ENCODE peak calls at places on chromosomes 6 and 20, in nine cellular contexts. E, L, R, H, U, J, W, N and V are unnamed samples.

GRCh38 chr20:52847739-52848359 is 124.3 kb upstream of the TSHZ2 start:
- DNase-seq in J (no peak), E (peak; percentile 10), R (no peak), W (no peak), L (no peak), H (no peak), N (no peak), U (no peak), V (no peak)

GRCh38 chr6:129730477-129731165 is 20.6 kb upstream of the ARHGAP18 start:
- DNase-seq in E (peak; percentile 57), R (peak; percentile 61), N (no peak), J (no peak), U (no peak), L (peak; percentile 53), H (peak; percentile 41), W (no peak), V (no peak)

GRCh38 chr6:156347251-156348049 is 429.7 kb upstream of the ARID1B start:
- DNase-seq in U (peak; percentile 33), R (peak; percentile 9), E (no peak), L (peak; percentile 3), N (no peak), H (no peak), W (no peak), J (no peak), V (no peak)

GRCh38 chr6:8837343-8837742 is 402.0 kb upstream of the SLC35B3 start:
- DNase-seq in E (no peak), N (no peak), W (no peak), R (no peak), J (no peak), U (no peak), L (no peak), H (no peak), V (no peak)

GRCh38 chr6:87199787-87200186 is 44.4 kb downstream of the ZNF292 start:
- DNase-seq in N (no peak), W (no peak), E (no peak), J (no peak), R (no peak), L (no peak), U (no peak), H (no peak), V (no peak)

GRCh38 chr6:161393839-161394364 is 120.0 kb upstream of the AGPAT4 start:
- DNase-seq in L (peak; percentile 91), N (no peak), J (peak; percentile 79), H (peak; percentile 72), R (peak; percentile 82), U (no peak), W (peak; percentile 82), E (peak; percentile 92), V (peak; percentile 55)

GRCh38 chr6:26339612-26340011 is 25.4 kb upstream of the BTN3A2 start:
- DNase-seq in N (no peak), E (no peak), L (no peak), W (no peak), U (no peak), R (no peak), J (no peak), H (no peak), V (no peak)

GRCh38 chr20:805713-806112 is 27.8 kb upstream of the FAM110A start:
- DNase-seq in U (no peak), W (no peak), H (no peak), E (no peak), N (no peak), J (no peak), R (peak; percentile 34), L (peak; percentile 59), V (no peak)

GRCh38 chr20:1364106-1364505 is 28.7 kb downstream of the FKBP1A start:
- DNase-seq in L (no peak), N (no peak), W (no peak), U (no peak), H (no peak), J (no peak), E (no peak), R (no peak), V (no peak)

GRCh38 chr6:153062516-153062915 is 60.0 kb upstream of the MTRF1L start:
- DNase-seq in J (no peak), U (no peak), E (no peak), N (no peak), H (no peak), R (no peak), W (no peak), L (no peak), V (no peak)

GRCh38 chr6:87200469-87201174 is 45.3 kb downstream of the ZNF292 start:
- DNase-seq in J (peak; percentile 23), N (no peak), E (peak; percentile 68), R (no peak), W (no peak), L (no peak), H (no peak), U (no peak), V (no peak)

GRCh38 chr6:392441-393390 is 1.2 kb downstream of the IRF4 start:
- DNase-seq in U (no peak), L (no peak), R (no peak), N (no peak), H (peak; percentile 31), E (no peak), J (no peak), W (no peak), V (no peak)

GRCh38 chr6:135630789-135631376 is 133.3 kb upstream of the AHI1 start:
- DNase-seq in R (no peak), L (peak; percentile 16), J (no peak), W (no peak), E (no peak), N (no peak), H (no peak), U (no peak), V (no peak)

DNA sequence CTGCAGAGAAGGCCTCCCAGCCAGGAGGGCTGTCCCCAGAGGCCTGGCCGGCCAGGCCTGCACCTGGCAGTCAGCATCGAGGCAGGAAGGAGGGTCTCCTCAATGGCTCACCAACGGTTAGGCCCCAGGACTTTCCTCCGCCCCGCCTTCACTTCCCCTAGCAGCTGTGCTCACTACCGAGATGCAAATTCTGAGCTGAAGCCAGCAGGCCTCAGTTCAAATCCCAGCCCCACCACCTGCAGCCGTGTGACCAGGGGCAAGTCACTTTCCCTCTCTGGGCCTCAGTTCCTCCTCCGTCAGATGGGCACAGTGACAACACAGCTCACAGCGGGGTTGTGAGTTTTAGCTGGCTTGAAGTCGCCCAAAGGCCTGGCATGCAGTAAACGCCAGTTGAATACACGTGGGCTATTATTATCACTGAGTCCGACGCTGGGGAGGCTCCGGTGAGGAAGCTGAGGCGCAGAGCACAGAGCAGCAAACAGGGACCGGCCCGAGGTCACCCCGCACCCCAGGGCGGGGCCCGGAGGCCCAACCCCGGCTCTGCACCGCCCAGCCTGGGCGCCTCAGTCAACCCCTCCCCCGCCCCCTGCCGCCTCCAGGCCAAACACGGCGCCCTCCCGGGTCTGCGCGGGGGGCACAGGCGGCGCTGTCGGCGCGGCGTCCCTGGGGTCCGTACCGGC is 717 bp downstream of the E2F1 start:
- DNase-seq in N (no peak), W (peak; percentile 96), E (no peak), R (peak; percentile 40), H (no peak), L (no peak), U (no peak), J (no peak), V (peak; percentile 77)
- H3K4me3 ChIP-seq in N (peak overlapping the region; percentile 35), W (peak overlapping the region; percentile 84), E (peak overlapping the region; percentile 36), R (peak overlapping the region; percentile 82), H (peak overlapping the region; percentile 37), L (peak overlapping the region; percentile 38), U (peak overlapping the region; percentile 51), J (peak overlapping the region; percentile 41), V (peak overlapping the region; percentile 42)

GRCh38 chr20:61940976-61941720 is 124.5 kb downstream of the TAF4 start:
- DNase-seq in J (no peak), W (no peak), L (no peak), N (peak; percentile 46), U (no peak), E (no peak), H (no peak), R (no peak), V (no peak)

GRCh38 chr20:61937963-61938838 is 127.5 kb downstream of the TAF4 start:
- DNase-seq in U (no peak), R (no peak), N (peak; percentile 63), E (no peak), L (no peak), W (no peak), J (no peak), H (no peak), V (no peak)

GRCh38 chr20:61940491-61940890 is 125.2 kb downstream of the TAF4 start:
- DNase-seq in W (no peak), H (no peak), J (no peak), N (no peak), E (no peak), U (no peak), L (no peak), R (no peak), V (no peak)

GRCh38 chr20:61938839-61939690 is 126.6 kb downstream of the TAF4 start:
- DNase-seq in E (no peak), J (no peak), H (no peak), R (no peak), U (no peak), W (no peak), L (no peak), N (peak; percentile 59), V (no peak)

GRCh38 chr20:61939691-61940360 is 125.9 kb downstream of the TAF4 start:
- DNase-seq in R (no peak), N (peak; percentile 48), L (no peak), J (no peak), E (no peak), W (no peak), H (no peak), U (no peak), V (no peak)
- H3K4me3 ChIP-seq in R (no peak overlapping the region), N (no peak overlapping the region), L (no peak overlapping the region), J (no peak overlapping the region), E (no peak overlapping the region), W (no peak overlapping the region), H (no peak overlapping the region), U (no peak overlapping the region), V (no peak overlapping the region)

GRCh38 chr20:56429496-56429895 is 17.4 kb downstream of the CASS4 start:
- DNase-seq in J (peak; percentile 84), W (no peak), R (no peak), L (peak; percentile 67), N (no peak), U (no peak), E (peak; percentile 65), H (no peak), V (no peak)
- H3K4me3 ChIP-seq in J (no peak overlapping the region), W (no peak overlapping the region), R (no peak overlapping the region), L (no peak overlapping the region), N (no peak overlapping the region), U (no peak overlapping the region), E (no peak overlapping the region), H (peak overlapping the region; percentile 63), V (no peak overlapping the region)

DNA sequence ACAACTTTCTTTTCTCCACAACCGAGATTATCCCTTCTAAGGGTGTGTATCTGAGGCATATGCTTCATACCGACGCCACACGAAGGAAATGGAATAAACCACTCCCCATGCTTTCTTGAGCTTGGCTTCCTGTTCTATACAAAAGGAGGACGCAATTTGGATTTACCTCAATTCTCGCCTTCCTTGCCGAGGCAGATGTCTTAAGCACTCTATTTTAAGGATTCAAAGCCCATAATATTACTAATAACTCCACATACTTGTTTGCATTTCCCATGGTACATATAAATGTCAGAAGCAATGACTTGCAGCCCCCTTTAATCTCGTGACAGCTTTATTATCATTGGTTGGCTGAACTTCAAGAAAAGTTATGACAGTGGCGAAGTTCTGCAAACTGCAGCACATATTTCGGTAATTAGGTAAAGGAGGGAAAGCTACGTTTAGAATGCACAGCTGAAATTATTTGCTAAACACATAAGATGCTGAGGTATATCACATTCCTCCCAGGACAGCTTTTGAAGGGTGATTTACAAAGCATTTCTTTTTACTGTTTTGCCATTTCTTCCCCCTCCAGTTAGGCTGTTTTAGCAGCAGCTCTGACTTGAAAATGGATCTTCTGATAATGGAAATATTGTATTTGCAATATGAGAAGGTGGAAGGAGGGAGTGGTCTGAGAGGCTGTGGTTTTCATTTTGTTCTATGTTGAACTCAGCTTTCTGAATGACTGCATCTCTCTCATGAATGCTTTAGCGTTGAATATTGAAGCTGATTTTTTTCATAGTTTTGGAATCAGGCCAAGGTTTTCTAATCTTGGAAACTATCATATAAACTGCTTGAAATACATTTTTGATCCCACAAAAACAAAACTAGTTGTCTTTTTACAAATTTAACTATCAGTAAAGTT is 330.4 kb downstream of the EPHA7 start:
- DNase-seq in L (peak; percentile 3), R (peak; percentile 1), E (peak; percentile 12), W (peak; percentile 42), J (no peak), U (no peak), H (no peak), N (no peak), V (no peak)
- H3K4me3 ChIP-seq in L (no peak overlapping the region), R (no peak overlapping the region), E (no peak overlapping the region), W (peak overlapping the region; percentile 57), J (no peak overlapping the region), U (no peak overlapping the region), H (no peak overlapping the region), N (no peak overlapping the region), V (no peak overlapping the region)